ENCODE peak calls at places on chromosome 13, in nine cellular contexts. One of them, this sample, is unnamed.

GRCh38 chr13:23428183-23428528 is 5.3 kb downstream of the SACS start:
- DNase-seq in skeletal muscle cell: no peak
- DNase-seq in caudate nucleus: no peak
- DNase-seq in CD8-positive, alpha-beta memory T cell: no peak
- DNase-seq in aorta: no peak
- DNase-seq in uterus: no peak
- DNase-seq in effector CD4-positive, alpha-beta T cell: no peak
- DNase-seq in cardiac fibroblast: peak
- DNase-seq in GM04504: no peak
- DNase-seq in this sample: no peak

GRCh38 chr13:73608157-73608516 is 526.1 kb downstream of the KLF12 start:
- DNase-seq in skeletal muscle cell: no peak
- DNase-seq in uterus: no peak
- DNase-seq in CD8-positive, alpha-beta memory T cell: no peak
- DNase-seq in cardiac fibroblast: no peak
- DNase-seq in aorta: no peak
- DNase-seq in effector CD4-positive, alpha-beta T cell: no peak
- DNase-seq in GM04504: no peak
- DNase-seq in caudate nucleus: no peak
- DNase-seq in this sample: no peak

GRCh38 chr13:51793570-51794273 is 10.2 kb downstream of the DHRS12 start:
- DNase-seq in uterus: no peak
- DNase-seq in aorta: no peak
- DNase-seq in cardiac fibroblast: peak
- DNase-seq in skeletal muscle cell: peak
- DNase-seq in CD8-positive, alpha-beta memory T cell: no peak
- DNase-seq in caudate nucleus: no peak
- DNase-seq in GM04504: peak
- DNase-seq in effector CD4-positive, alpha-beta T cell: no peak
- DNase-seq in this sample: peak

GRCh38 chr13:33640832-33641231 is 177.1 kb upstream of the RFC3 start:
- DNase-seq in effector CD4-positive, alpha-beta T cell: no peak
- DNase-seq in CD8-positive, alpha-beta memory T cell: no peak
- DNase-seq in GM04504: no peak
- DNase-seq in uterus: no peak
- DNase-seq in caudate nucleus: no peak
- DNase-seq in aorta: no peak
- DNase-seq in skeletal muscle cell: no peak
- DNase-seq in cardiac fibroblast: no peak
- DNase-seq in this sample: no peak

GRCh38 chr13:98004107-98004506 is 50.6 kb downstream of the IPO5 start:
- DNase-seq in GM04504: no peak
- DNase-seq in caudate nucleus: no peak
- DNase-seq in aorta: no peak
- DNase-seq in CD8-positive, alpha-beta memory T cell: no peak
- DNase-seq in effector CD4-positive, alpha-beta T cell: no peak
- DNase-seq in skeletal muscle cell: peak
- DNase-seq in cardiac fibroblast: peak
- DNase-seq in uterus: no peak
- DNase-seq in this sample: no peak

GRCh38 chr13:111389621-111390521 is 69.4 kb downstream of the TEX29 start:
- DNase-seq in CD8-positive, alpha-beta memory T cell: no peak
- DNase-seq in effector CD4-positive, alpha-beta T cell: no peak
- DNase-seq in cardiac fibroblast: no peak
- DNase-seq in aorta: no peak
- DNase-seq in skeletal muscle cell: no peak
- DNase-seq in uterus: no peak
- DNase-seq in GM04504: no peak
- DNase-seq in caudate nucleus: no peak
- DNase-seq in this sample: no peak

GRCh38 chr13:108120332-108120731 is 95.0 kb downstream of the LIG4 start:
- DNase-seq in CD8-positive, alpha-beta memory T cell: no peak
- DNase-seq in GM04504: no peak
- DNase-seq in effector CD4-positive, alpha-beta T cell: no peak
- DNase-seq in uterus: no peak
- DNase-seq in cardiac fibroblast: no peak
- DNase-seq in aorta: no peak
- DNase-seq in skeletal muscle cell: no peak
- DNase-seq in caudate nucleus: no peak
- DNase-seq in this sample: no peak

GRCh38 chr13:33280923-33281322 is 4.6 kb downstream of the STARD13 start:
- DNase-seq in cardiac fibroblast: no peak
- DNase-seq in effector CD4-positive, alpha-beta T cell: no peak
- DNase-seq in uterus: no peak
- DNase-seq in skeletal muscle cell: no peak
- DNase-seq in GM04504: no peak
- DNase-seq in CD8-positive, alpha-beta memory T cell: no peak
- DNase-seq in caudate nucleus: no peak
- DNase-seq in aorta: no peak
- DNase-seq in this sample: no peak

GRCh38 chr13:63699948-63700347 is 2284.3 kb upstream of the PCDH20 start:
- DNase-seq in aorta: no peak
- DNase-seq in skeletal muscle cell: no peak
- DNase-seq in uterus: no peak
- DNase-seq in CD8-positive, alpha-beta memory T cell: no peak
- DNase-seq in caudate nucleus: no peak
- DNase-seq in cardiac fibroblast: no peak
- DNase-seq in GM04504: no peak
- DNase-seq in effector CD4-positive, alpha-beta T cell: no peak
- DNase-seq in this sample: no peak

GRCh38 chr13:74203576-74203975 is 69.4 kb upstream of the KLF12 start:
- DNase-seq in skeletal muscle cell: peak
- DNase-seq in caudate nucleus: no peak
- DNase-seq in CD8-positive, alpha-beta memory T cell: no peak
- DNase-seq in aorta: no peak
- DNase-seq in cardiac fibroblast: peak
- DNase-seq in uterus: no peak
- DNase-seq in GM04504: no peak
- DNase-seq in effector CD4-positive, alpha-beta T cell: no peak
- DNase-seq in this sample: no peak

GRCh38 chr13:106143392-106143791 is 392.1 kb downstream of the EFNB2 start:
- DNase-seq in CD8-positive, alpha-beta memory T cell: no peak
- DNase-seq in GM04504: no peak
- DNase-seq in aorta: no peak
- DNase-seq in uterus: no peak
- DNase-seq in cardiac fibroblast: no peak
- DNase-seq in effector CD4-positive, alpha-beta T cell: no peak
- DNase-seq in caudate nucleus: no peak
- DNase-seq in skeletal muscle cell: no peak
- DNase-seq in this sample: no peak

GRCh38 chr13:48142437-48142836 is 47.5 kb upstream of the MED4 start:
- DNase-seq in skeletal muscle cell: no peak
- DNase-seq in CD8-positive, alpha-beta memory T cell: no peak
- DNase-seq in caudate nucleus: no peak
- DNase-seq in aorta: no peak
- DNase-seq in effector CD4-positive, alpha-beta T cell: no peak
- DNase-seq in cardiac fibroblast: no peak
- DNase-seq in uterus: no peak
- DNase-seq in GM04504: no peak
- DNase-seq in this sample: no peak

GRCh38 chr13:100530645-100531044 is 57.9 kb downstream of the GGACT start:
- DNase-seq in uterus: peak
- DNase-seq in GM04504: no peak
- DNase-seq in effector CD4-positive, alpha-beta T cell: no peak
- DNase-seq in aorta: no peak
- DNase-seq in cardiac fibroblast: no peak
- DNase-seq in caudate nucleus: no peak
- DNase-seq in skeletal muscle cell: no peak
- DNase-seq in CD8-positive, alpha-beta memory T cell: no peak
- DNase-seq in this sample: no peak

GRCh38 chr13:107838592-107839161 is 376.7 kb downstream of the LIG4 start:
- DNase-seq in cardiac fibroblast: no peak
- DNase-seq in skeletal muscle cell: no peak
- DNase-seq in GM04504: no peak
- DNase-seq in CD8-positive, alpha-beta memory T cell: no peak
- DNase-seq in uterus: no peak
- DNase-seq in aorta: no peak
- DNase-seq in caudate nucleus: no peak
- DNase-seq in effector CD4-positive, alpha-beta T cell: no peak
- DNase-seq in this sample: no peak

GRCh38 chr13:39148513-39148961 is 110.3 kb downstream of the NHLRC3 start:
- DNase-seq in effector CD4-positive, alpha-beta T cell: no peak
- DNase-seq in caudate nucleus: no peak
- DNase-seq in skeletal muscle cell: peak
- DNase-seq in aorta: no peak
- DNase-seq in GM04504: peak
- DNase-seq in cardiac fibroblast: peak
- DNase-seq in uterus: no peak
- DNase-seq in CD8-positive, alpha-beta memory T cell: no peak
- DNase-seq in this sample: peak

GRCh38 chr13:70391678-70392077 is 283.4 kb upstream of the KLHL1 start:
- DNase-seq in CD8-positive, alpha-beta memory T cell: no peak
- DNase-seq in effector CD4-positive, alpha-beta T cell: no peak
- DNase-seq in aorta: no peak
- DNase-seq in caudate nucleus: no peak
- DNase-seq in GM04504: no peak
- DNase-seq in uterus: no peak
- DNase-seq in cardiac fibroblast: no peak
- DNase-seq in skeletal muscle cell: no peak
- DNase-seq in this sample: no peak

GRCh38 chr13:53782400-53783030 is 753.9 kb downstream of the OLFM4 start:
- DNase-seq in GM04504: peak
- DNase-seq in uterus: no peak
- DNase-seq in CD8-positive, alpha-beta memory T cell: no peak
- DNase-seq in cardiac fibroblast: peak
- DNase-seq in skeletal muscle cell: peak
- DNase-seq in caudate nucleus: no peak
- DNase-seq in effector CD4-positive, alpha-beta T cell: no peak
- DNase-seq in aorta: no peak
- DNase-seq in this sample: peak

GRCh38 chr13:41053384-41053826 is 7.9 kb upstream of the WBP4 start:
- DNase-seq in effector CD4-positive, alpha-beta T cell: no peak
- DNase-seq in skeletal muscle cell: no peak
- DNase-seq in cardiac fibroblast: peak
- DNase-seq in caudate nucleus: no peak
- DNase-seq in CD8-positive, alpha-beta memory T cell: no peak
- DNase-seq in aorta: no peak
- DNase-seq in GM04504: peak
- DNase-seq in uterus: no peak
- DNase-seq in this sample: peak

GRCh38 chr13:101594936-101595335 is 142.5 kb downstream of the ITGBL1 start:
- DNase-seq in aorta: no peak
- DNase-seq in skeletal muscle cell: no peak
- DNase-seq in CD8-positive, alpha-beta memory T cell: no peak
- DNase-seq in GM04504: no peak
- DNase-seq in uterus: no peak
- DNase-seq in effector CD4-positive, alpha-beta T cell: no peak
- DNase-seq in cardiac fibroblast: no peak
- DNase-seq in caudate nucleus: no peak
- DNase-seq in this sample: no peak

GRCh38 chr13:44703371-44703770 is 127.2 kb upstream of the TSC22D1 start:
- DNase-seq in skeletal muscle cell: peak
- DNase-seq in GM04504: peak
- DNase-seq in effector CD4-positive, alpha-beta T cell: no peak
- DNase-seq in aorta: no peak
- DNase-seq in CD8-positive, alpha-beta memory T cell: no peak
- DNase-seq in uterus: no peak
- DNase-seq in cardiac fibroblast: no peak
- DNase-seq in caudate nucleus: no peak
- DNase-seq in this sample: peak

GRCh38 chr13:112737329-112737728 is 47.5 kb downstream of the ATP11A start:
- DNase-seq in caudate nucleus: no peak
- DNase-seq in GM04504: no peak
- DNase-seq in aorta: no peak
- DNase-seq in CD8-positive, alpha-beta memory T cell: no peak
- DNase-seq in cardiac fibroblast: no peak
- DNase-seq in skeletal muscle cell: no peak
- DNase-seq in effector CD4-positive, alpha-beta T cell: no peak
- DNase-seq in uterus: no peak
- DNase-seq in this sample: no peak

GRCh38 chr13:99312493-99312883 is 5.3 kb upstream of the GPR183 start:
- DNase-seq in CD8-positive, alpha-beta memory T cell: no peak
- DNase-seq in caudate nucleus: no peak
- DNase-seq in aorta: peak
- DNase-seq in GM04504: peak
- DNase-seq in effector CD4-positive, alpha-beta T cell: no peak
- DNase-seq in skeletal muscle cell: peak
- DNase-seq in cardiac fibroblast: peak
- DNase-seq in uterus: peak
- DNase-seq in this sample: peak

GRCh38 chr13:113084094-113084942 is 21.3 kb upstream of the F7 start:
- DNase-seq in GM04504: no peak
- DNase-seq in uterus: no peak
- DNase-seq in cardiac fibroblast: no peak
- DNase-seq in skeletal muscle cell: no peak
- DNase-seq in caudate nucleus: no peak
- DNase-seq in aorta: peak
- DNase-seq in effector CD4-positive, alpha-beta T cell: no peak
- DNase-seq in CD8-positive, alpha-beta memory T cell: no peak
- DNase-seq in this sample: no peak

GRCh38 chr13:100274942-100275506 is 186.1 kb downstream of the PCCA start:
- DNase-seq in effector CD4-positive, alpha-beta T cell: no peak
- DNase-seq in GM04504: no peak
- DNase-seq in uterus: no peak
- DNase-seq in skeletal muscle cell: no peak
- DNase-seq in aorta: no peak
- DNase-seq in cardiac fibroblast: no peak
- DNase-seq in CD8-positive, alpha-beta memory T cell: no peak
- DNase-seq in caudate nucleus: no peak
- DNase-seq in this sample: no peak

GRCh38 chr13:77184455-77184854 is 142.4 kb downstream of the MYCBP2 start:
- DNase-seq in skeletal muscle cell: no peak
- DNase-seq in CD8-positive, alpha-beta memory T cell: no peak
- DNase-seq in uterus: no peak
- DNase-seq in effector CD4-positive, alpha-beta T cell: no peak
- DNase-seq in caudate nucleus: no peak
- DNase-seq in aorta: no peak
- DNase-seq in GM04504: no peak
- DNase-seq in cardiac fibroblast: no peak
- DNase-seq in this sample: no peak

GRCh38 chr13:56586966-56587365 is 553.8 kb upstream of the PRR20A start:
- DNase-seq in GM04504: no peak
- DNase-seq in aorta: no peak
- DNase-seq in CD8-positive, alpha-beta memory T cell: no peak
- DNase-seq in effector CD4-positive, alpha-beta T cell: no peak
- DNase-seq in caudate nucleus: no peak
- DNase-seq in uterus: no peak
- DNase-seq in cardiac fibroblast: no peak
- DNase-seq in skeletal muscle cell: no peak
- DNase-seq in this sample: no peak

GRCh38 chr13:100694722-100695644 is 20.4 kb upstream of the TMTC4 start:
- DNase-seq in aorta: no peak
- DNase-seq in uterus: no peak
- DNase-seq in caudate nucleus: no peak
- DNase-seq in GM04504: no peak
- DNase-seq in CD8-positive, alpha-beta memory T cell: no peak
- DNase-seq in effector CD4-positive, alpha-beta T cell: no peak
- DNase-seq in skeletal muscle cell: peak
- DNase-seq in cardiac fibroblast: peak
- DNase-seq in this sample: peak

This sample was measured in GM04503.